ENCODE peak calls at places on chromosomes 1 and 21, in seven cellular contexts. P is GM12878, R is heart left ventricle, J is upper lobe of left lung, C is HCT116, X is A549, W is gastrocnemius medialis. Z is an unnamed sample.

GRCh38 chr1:91548382-91549040 is 47.9 kb downstream of the CDC7 start:
- ATAC-seq in X (no peak), P (no peak), J (no peak), W (no peak), C (no peak), R (no peak), Z (no peak)

GRCh38 chr1:79215311-79215710 is 208.8 kb upstream of the ADGRL4 start:
- ATAC-seq in R (no peak), C (no peak), J (no peak), X (no peak), W (no peak), P (no peak), Z (no peak)

GRCh38 chr1:19359357-19359756 is 47.2 kb downstream of the SLC66A1 start:
- ATAC-seq in X (no peak), J (no peak), W (peak; percentile 26), R (no peak), P (no peak), C (no peak), Z (no peak)

GRCh38 chr1:238380167-238380566 is 489.4 kb upstream of the ZP4 start:
- ATAC-seq in C (no peak), J (no peak), P (no peak), W (no peak), R (no peak), X (no peak), Z (no peak)

GRCh38 chr1:232471250-232471649 is 158.7 kb downstream of the SIPA1L2 start:
- ATAC-seq in X (no peak), R (no peak), W (no peak), J (no peak), C (no peak), P (no peak), Z (no peak)

GRCh38 chr1:160911441-160911840 is 26.5 kb upstream of the ITLN1 start:
- ATAC-seq in R (no peak), J (peak; percentile 8), W (no peak), X (no peak), P (no peak), C (no peak), Z (no peak)

GRCh38 chr1:162823771-162824525 is 33.4 kb downstream of the HSD17B7 start:
- ATAC-seq in C (no peak), R (no peak), J (no peak), P (no peak), X (no peak), W (no peak), Z (no peak)

GRCh38 chr21:41506005-41506404 is 2.0 kb downstream of the TMPRSS2 start:
- ATAC-seq in X (no peak), P (no peak), W (no peak), C (no peak), R (no peak), J (no peak), Z (no peak)

GRCh38 chr1:85339089-85339488 is 62.7 kb upstream of the BCL10 start:
- ATAC-seq in C (peak; percentile 79), R (peak; percentile 35), W (peak; percentile 55), J (no peak), X (no peak), P (no peak), Z (no peak)

GRCh38 chr1:85342177-85342576 is 65.7 kb upstream of the BCL10 start:
- ATAC-seq in W (no peak), P (no peak), X (no peak), J (no peak), R (no peak), C (no peak), Z (no peak)

GRCh38 chr1:85339671-85340399 is 63.4 kb upstream of the BCL10 start:
- ATAC-seq in C (peak; percentile 4), W (peak; percentile 89), X (no peak), P (no peak), J (no peak), R (peak; percentile 47), Z (no peak)

GRCh38 chr1:85343213-85343611 is 66.8 kb upstream of the BCL10 start:
- ATAC-seq in X (no peak), R (no peak), C (no peak), P (no peak), W (no peak), J (no peak), Z (no peak)

DNA sequence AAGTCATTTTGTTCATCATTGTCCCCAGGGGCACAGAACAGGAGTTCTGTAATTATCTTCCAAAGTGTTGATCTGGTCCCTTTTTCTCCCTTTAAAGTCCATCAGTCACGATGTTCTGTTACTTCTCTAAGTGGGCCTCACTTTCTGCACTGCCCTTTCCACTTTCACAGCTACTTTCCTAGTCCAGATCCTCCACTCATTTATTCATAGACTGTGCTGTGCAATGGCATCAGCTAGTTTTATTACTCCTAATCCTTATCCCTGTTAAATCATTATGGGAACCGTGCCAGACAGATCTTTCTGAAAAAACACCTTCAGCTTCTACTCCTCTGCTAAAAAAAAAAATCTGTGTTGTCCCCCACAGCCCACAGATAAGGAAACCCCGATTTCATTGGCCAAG is 64.0 kb upstream of the BCL10 start:
- ATAC-seq in R (no peak), X (no peak), P (no peak), W (no peak), J (no peak), C (no peak), Z (no peak)
- H3K4me1 ChIP-seq in R (peaks cover 34% of the 10 kb centered on the region), X (peaks cover 27% of the 10 kb centered on the region), P (no peaks in the 10 kb centered on the region), W (peaks cover 53% of the 10 kb centered on the region), J (no peaks in the 10 kb centered on the region), C (peaks cover 41% of the 10 kb centered on the region), Z (no peaks in the 10 kb centered on the region)

GRCh38 chr1:1435094-1435903 is at the start of gene VWA1:
- ATAC-seq in J (peak; percentile 82), R (no peak), X (peak; percentile 40), C (peak; percentile 62), W (peak; percentile 62), P (peak; percentile 60), Z (peak; percentile 71)
- TF ChIP-seq POLR2A in J (no peak), R (peak; percentile 63), X (peak; percentile 41), C (peak; percentile 70), W (no peak), P (no peak), Z (peak; percentile 54)

GRCh38 chr1:27108588-27108987 is 46.3 kb downstream of the SLC9A1 start:
- ATAC-seq in C (no peak), J (no peak), X (no peak), P (no peak), R (no peak), W (no peak), Z (no peak)

GRCh38 chr1:27106561-27107323 is 48.2 kb downstream of the SLC9A1 start:
- ATAC-seq in C (no peak), R (no peak), P (peak; percentile 67), X (peak; percentile 7), W (no peak), J (no peak), Z (no peak)

GRCh38 chr1:27105018-27105417 is 49.9 kb downstream of the SLC9A1 start:
- ATAC-seq in W (no peak), C (no peak), J (no peak), X (no peak), P (no peak), R (no peak), Z (no peak)

GRCh38 chr1:27111771-27112573 is 43.0 kb downstream of the SLC9A1 start:
- ATAC-seq in P (peak; percentile 98), X (peak; percentile 96), C (peak; percentile 91), W (peak; percentile 95), J (peak; percentile 89), R (peak; percentile 58), Z (peak; percentile 93)

DNA sequence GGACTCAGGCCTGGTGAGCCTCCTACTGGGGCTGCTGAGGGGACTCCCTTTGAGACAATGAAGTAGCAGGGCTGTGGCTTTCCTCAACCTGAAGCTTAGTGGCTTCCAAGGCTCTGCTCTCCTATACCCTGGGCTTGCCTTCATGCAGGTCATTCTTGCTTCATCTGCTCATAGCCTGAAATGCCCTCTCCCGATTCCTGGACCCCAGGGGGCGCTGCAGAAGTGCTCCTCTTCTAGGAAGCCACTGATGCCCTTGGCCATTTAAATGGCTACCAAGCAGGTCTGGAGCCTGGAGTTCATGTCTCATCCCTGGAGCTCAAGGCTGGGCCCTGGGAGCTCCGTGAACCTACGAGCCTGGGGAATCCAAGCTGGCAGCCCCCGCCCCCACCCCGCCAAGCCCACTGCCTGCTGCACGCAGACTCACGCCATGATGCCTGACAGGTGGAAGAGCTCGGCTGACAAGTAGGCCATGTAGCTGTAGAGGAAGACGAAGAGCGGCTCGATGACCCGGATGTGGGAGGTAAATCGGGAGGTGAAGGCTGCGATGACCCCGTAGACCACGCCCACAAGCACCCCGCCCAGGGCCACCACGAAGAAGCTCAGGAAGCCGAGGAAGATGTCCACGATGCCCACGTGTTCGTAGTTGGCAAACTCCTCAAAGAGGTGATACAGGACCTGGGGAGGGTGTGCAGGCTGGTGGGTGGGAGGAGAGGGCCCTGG is 45.7 kb downstream of the SLC9A1 start:
- ATAC-seq in P (no peak), C (peak; percentile 51), W (no peak), J (no peak), X (no peak), R (no peak), Z (no peak)
- TF ChIP-seq CTCF in P (peak; percentile 39), C (peak; percentile 67), W (no peak), J (no peak), X (peak; percentile 24), R (no peak), Z (no peak)

GRCh38 chr1:167119696-167120095 is 25.8 kb downstream of the STYXL2 start:
- ATAC-seq in X (no peak), C (no peak), W (no peak), R (no peak), J (no peak), P (no peak), Z (no peak)
- H3K4me1 ChIP-seq in X (no peaks in the 10 kb centered on the region), C (peaks cover 3% of the 10 kb centered on the region), W (peaks cover 11% of the 10 kb centered on the region), R (no peaks in the 10 kb centered on the region), J (peaks cover 9% of the 10 kb centered on the region), P (no peaks in the 10 kb centered on the region), Z (no peaks in the 10 kb centered on the region)

Z was measured in gastroesophageal sphincter.